ENCODE peak calls at places on chromosomes 6 and 20, in five cellular contexts. I is psoas muscle, J is gastrocnemius medialis, O is neuronal stem cell, E is left lung. B is an unnamed sample.

GRCh38 chr6:129419324-129419723 is 290.7 kb downstream of the ARHGAP18 start:
- DNase-seq in J (no peak), O (no peak), I (no peak), E (no peak), B (no peak)

GRCh38 chr6:151958332-151958731 is 150.8 kb downstream of the ESR1 start:
- DNase-seq in E (no peak), J (no peak), I (no peak), O (no peak), B (no peak)

GRCh38 chr20:44622501-44623270 is 28.8 kb downstream of the ADA start:
- DNase-seq in E (no peak), J (no peak), O (no peak), I (no peak), B (no peak)

GRCh38 chr6:18216411-18216810 is 47.9 kb downstream of the DEK start:
- DNase-seq in E (no peak), O (no peak), I (no peak), J (no peak), B (no peak)

GRCh38 chr20:45323731-45324130 is 15.6 kb upstream of the MATN4 start:
- DNase-seq in E (no peak), I (peak), J (peak), O (no peak), B (no peak)

GRCh38 chr6:127918506-127919427 is 17.9 kb upstream of the THEMIS start:
- DNase-seq in E (no peak), I (no peak), O (no peak), J (no peak), B (no peak)

GRCh38 chr6:36028887-36029324 is 1.3 kb downstream of the MAPK14 start:
- DNase-seq in O (peak), I (peak), E (peak), J (peak), B (peak)

GRCh38 chr6:156258981-156259380 is 518.2 kb upstream of the ARID1B start:
- DNase-seq in I (no peak), J (no peak), O (no peak), E (no peak), B (no peak)

GRCh38 chr6:129590408-129591022 is 119.5 kb downstream of the ARHGAP18 start:
- DNase-seq in E (no peak), O (no peak), I (no peak), J (no peak), B (no peak)

GRCh38 chr6:20409427-20409971 is 7.8 kb downstream of the E2F3 start:
- DNase-seq in J (no peak), E (no peak), I (no peak), O (no peak), B (no peak)

GRCh38 chr6:41878961-41879405 is 16.2 kb downstream of the USP49 start:
- DNase-seq in E (no peak), I (no peak), O (no peak), J (no peak), B (no peak)

GRCh38 chr6:70377372-70377771 is 35.9 kb upstream of the FAM135A start:
- DNase-seq in J (no peak), O (no peak), I (no peak), E (no peak), B (no peak)

GRCh38 chr20:36919715-36920333 is 31.7 kb downstream of the SAMHD1 start:
- DNase-seq in I (no peak), O (peak), E (no peak), J (no peak), B (no peak)
- H3K27ac ChIP-seq in I (no peak), O (no peak), E (no peak), J (no peak), B (no peak)

DNA sequence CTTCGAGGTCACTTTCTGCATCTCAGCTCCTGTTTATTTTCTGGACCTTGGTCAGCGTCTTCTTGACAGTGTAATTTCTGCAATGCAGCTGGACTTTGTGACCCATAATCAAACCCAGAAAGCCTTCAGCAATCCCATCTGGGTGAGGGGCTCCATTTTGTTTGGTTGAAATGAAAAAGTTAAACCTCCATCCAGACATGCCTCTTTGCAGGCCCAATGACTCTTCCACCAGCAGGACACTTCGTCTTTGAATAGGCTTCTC is 59.8 kb upstream of the NEDD9 start:
- DNase-seq in I (no peak), O (no peak), J (no peak), E (no peak), B (no peak)
- H3K4me3 ChIP-seq in I (no peak), O (no peak), J (no peak), E (peak), B (no peak)

DNA sequence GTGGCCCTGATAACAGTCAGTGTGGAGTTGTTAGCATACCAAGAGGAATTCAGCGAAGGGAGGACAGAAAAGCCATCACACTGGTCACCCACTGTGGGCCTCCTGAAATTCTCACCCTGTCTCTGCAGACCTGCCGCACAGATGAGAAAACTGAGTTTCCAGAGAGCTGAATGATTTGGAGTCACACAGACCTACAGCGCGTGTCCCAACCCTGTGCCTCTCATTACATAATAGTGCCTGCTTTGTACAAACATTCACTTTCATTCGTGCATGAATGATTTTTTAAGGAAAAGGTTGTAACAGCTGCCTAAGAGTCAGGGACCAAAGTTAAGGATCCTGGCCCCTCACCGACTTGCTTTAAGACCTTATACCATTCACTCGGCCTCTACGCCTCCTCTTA is 62.7 kb downstream of the THBS2 start:
- DNase-seq in I (no peak), J (no peak), O (no peak), E (no peak), B (no peak)
- H3K27ac ChIP-seq in I (peak), J (peak), O (no peak), E (no peak), B (peak)

GRCh38 chr6:44043479-44044153 is 83.6 kb downstream of the MRPL14 start:
- DNase-seq in J (no peak), O (no peak), E (no peak), I (peak), B (no peak)

GRCh38 chr6:44043036-44043478 is 84.2 kb downstream of the MRPL14 start:
- DNase-seq in E (no peak), J (no peak), O (no peak), I (no peak), B (no peak)

GRCh38 chr6:44040786-44041185 is 86.5 kb downstream of the MRPL14 start:
- DNase-seq in E (peak), O (no peak), J (no peak), I (no peak), B (no peak)

GRCh38 chr6:44041461-44042260 is 85.6 kb downstream of the MRPL14 start:
- DNase-seq in E (peak), I (no peak), J (no peak), O (peak), B (no peak)

GRCh38 chr6:44042261-44043035 is 84.8 kb downstream of the MRPL14 start:
- DNase-seq in I (peak), J (no peak), E (no peak), O (no peak), B (no peak)
- H3K4me3 ChIP-seq in I (no peak), J (no peak), E (no peak), O (no peak), B (no peak)

DNA sequence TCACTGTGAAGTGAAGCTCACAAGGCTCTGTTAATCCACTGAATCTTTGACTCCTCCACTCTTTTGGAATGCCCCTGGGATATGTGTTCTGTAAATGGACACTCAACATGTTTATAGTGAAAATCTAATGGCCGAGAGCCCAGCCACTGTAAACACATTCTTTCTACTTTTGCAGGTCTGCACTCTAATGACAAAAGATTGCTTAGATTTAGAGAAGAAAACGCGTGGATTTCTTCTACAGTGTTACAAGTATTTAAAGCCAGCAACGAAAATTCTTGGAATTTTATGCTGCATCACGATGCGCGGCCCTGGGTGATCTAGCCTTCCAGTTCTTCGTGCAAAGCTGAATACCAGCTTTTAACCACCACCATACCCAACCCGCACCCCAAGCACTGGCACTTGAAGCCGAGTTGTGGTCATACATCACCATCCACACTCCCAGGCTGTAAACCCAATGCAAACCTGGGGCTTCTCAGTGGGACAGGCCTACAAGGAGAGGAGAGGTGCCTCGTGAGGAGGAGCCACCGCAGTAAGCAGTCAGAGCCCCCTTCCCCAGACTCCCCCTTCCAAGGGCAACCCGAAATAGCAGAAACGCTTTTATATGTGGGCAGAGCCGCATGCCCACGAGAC is 3.7 kb upstream of the FOXO3 start:
- DNase-seq in J (peak), E (no peak), O (no peak), I (no peak), B (no peak)
- H3K27ac ChIP-seq in J (peak), E (peak), O (peak), I (peak), B (peak)

GRCh38 chr20:63127700-63128364 is 88.1 kb downstream of the YTHDF1 start:
- DNase-seq in O (no peak), I (peak), J (no peak), E (no peak), B (no peak)

GRCh38 chr20:63126876-63127699 is 88.8 kb downstream of the YTHDF1 start:
- DNase-seq in O (no peak), J (no peak), I (peak), E (peak), B (no peak)

GRCh38 chr20:63124782-63125580 is 91.0 kb downstream of the YTHDF1 start:
- DNase-seq in E (peak), I (peak), O (no peak), J (peak), B (no peak)

GRCh38 chr20:63125581-63125892 is 90.4 kb downstream of the YTHDF1 start:
- DNase-seq in J (no peak), O (no peak), E (no peak), I (no peak), B (no peak)

GRCh38 chr20:63125893-63126601 is 89.9 kb downstream of the YTHDF1 start:
- DNase-seq in I (peak), O (no peak), E (peak), J (peak), B (no peak)
- H3K4me3 ChIP-seq in I (no peak), O (no peak), E (no peak), J (no peak), B (no peak)

GRCh38 chr20:39538317-39538716 is 576.2 kb downstream of the DHX35 start:
- DNase-seq in J (no peak), E (no peak), O (no peak), I (no peak), B (no peak)
- H3K27ac ChIP-seq in J (no peak), E (no peak), O (no peak), I (no peak), B (no peak)

GRCh38 chr20:16530201-16530681 is 43.0 kb downstream of the KIF16B start:
- DNase-seq in E (no peak), J (no peak), I (no peak), O (no peak), B (no peak)
- H3K4me3 ChIP-seq in E (no peak), J (no peak), I (no peak), O (no peak), B (no peak)

GRCh38 chr6:142846459-142846831 is 98.5 kb downstream of the HIVEP2 start:
- DNase-seq in J (no peak), O (no peak), E (no peak), I (no peak), B (no peak)
- H3K27ac ChIP-seq in J (peak), O (no peak), E (peak), I (peak), B (peak)

GRCh38 chr6:26611599-26611998 is 14.8 kb downstream of the ABT1 start:
- DNase-seq in O (no peak), E (no peak), I (no peak), J (no peak), B (no peak)

GRCh38 chr6:26613201-26613600 is 16.4 kb downstream of the ABT1 start:
- DNase-seq in I (no peak), E (no peak), J (no peak), O (no peak), B (no peak)

GRCh38 chr6:26609463-26609862 is 12.7 kb downstream of the ABT1 start:
- DNase-seq in E (no peak), O (no peak), J (no peak), I (no peak), B (no peak)

GRCh38 chr6:26613717-26614683 is 17.2 kb downstream of the ABT1 start:
- DNase-seq in I (no peak), O (peak), J (no peak), E (no peak), B (no peak)
- H3K4me3 ChIP-seq in I (peak), O (peak), J (peak), E (peak), B (peak)